ENCODE peak calls at places on chromosomes 16 and 17, in nine cellular contexts. W is small intestine, S is heart right ventricle, K is breast epithelium, X is psoas muscle, O is AG04449, P is spleen, J is BJ, I is BE2C. Z is an unnamed sample.

GRCh38 chr16:84501077-84501735 is 3.3 kb downstream of the MEAK7 start:
- DNase-seq in W (peak), S (no peak), K (no peak), X (no peak), O (no peak), P (peak), J (no peak), I (no peak), Z (no peak)

GRCh38 chr17:61453563-61453962 is 1.3 kb downstream of the TBX4 start:
- DNase-seq in W (no peak), S (no peak), K (no peak), X (no peak), O (no peak), P (no peak), J (no peak), I (no peak), Z (no peak)

GRCh38 chr16:67277294-67277998 is 1.9 kb upstream of the PLEKHG4 start:
- DNase-seq in W (no peak), S (no peak), K (peak), X (peak), O (peak), P (no peak), J (peak), I (no peak), Z (peak)

GRCh38 chr17:4733073-4733531 is 1.9 kb downstream of the MED11 start:
- DNase-seq in W (no peak), S (no peak), K (no peak), X (no peak), O (no peak), P (peak), J (no peak), I (no peak), Z (no peak)

GRCh38 chr17:65449495-65449894 is 112.0 kb downstream of the AXIN2 start:
- DNase-seq in W (no peak), S (no peak), K (no peak), X (no peak), O (no peak), P (no peak), J (no peak), I (no peak), Z (no peak)

GRCh38 chr17:8275421-8276290 is 12.8 kb upstream of the RANGRF start:
- DNase-seq in W (no peak), S (no peak), K (no peak), X (no peak), O (no peak), P (no peak), J (no peak), I (peak), Z (no peak)

GRCh38 chr16:52283581-52284375 is 263.2 kb downstream of the TOX3 start:
- DNase-seq in W (no peak), S (no peak), K (no peak), X (no peak), O (no peak), P (no peak), J (no peak), I (no peak), Z (no peak)

GRCh38 chr16:1984347-1985225 is 593 bp downstream of the GFER start:
- DNase-seq in W (peak), S (no peak), K (no peak), X (no peak), O (no peak), P (no peak), J (no peak), I (no peak), Z (no peak)

GRCh38 chr16:88999457-89000206 is 22.6 kb upstream of the CBFA2T3 start:
- DNase-seq in W (peak), S (no peak), K (no peak), X (peak), O (no peak), P (no peak), J (no peak), I (no peak), Z (no peak)

GRCh38 chr17:79812969-79813825 is 16.3 kb upstream of the CBX8 start:
- DNase-seq in W (no peak), S (no peak), K (no peak), X (no peak), O (no peak), P (no peak), J (no peak), I (peak), Z (no peak)

GRCh38 chr16:10629592-10629963 is 49.2 kb upstream of the EMP2 start:
- DNase-seq in W (peak), S (no peak), K (no peak), X (no peak), O (no peak), P (no peak), J (no peak), I (no peak), Z (no peak)

GRCh38 chr17:71329310-71330098 is 791.3 kb upstream of the SOX9 start:
- DNase-seq in W (peak), S (no peak), K (no peak), X (no peak), O (no peak), P (no peak), J (no peak), I (no peak), Z (no peak)

GRCh38 chr16:13921328-13921727 is 1.4 kb downstream of the ERCC4 start:
- DNase-seq in W (no peak), S (no peak), K (no peak), X (no peak), O (no peak), P (no peak), J (no peak), I (no peak), Z (no peak)

GRCh38 chr17:14133104-14133503 is 63.8 kb downstream of the COX10 start:
- DNase-seq in W (peak), S (no peak), K (no peak), X (no peak), O (no peak), P (no peak), J (no peak), I (no peak), Z (no peak)

GRCh38 chr17:64694207-64694606 is 32.1 kb upstream of the SMURF2 start:
- DNase-seq in W (peak), S (peak), K (peak), X (peak), O (no peak), P (no peak), J (no peak), I (peak), Z (peak)

GRCh38 chr16:287298-287811 is 4.4 kb downstream of the PDIA2 start:
- DNase-seq in W (no peak), S (no peak), K (no peak), X (peak), O (no peak), P (no peak), J (no peak), I (peak), Z (no peak)

GRCh38 chr16:4260360-4260759 is 12.5 kb downstream of the TFAP4 start:
- DNase-seq in W (peak), S (no peak), K (no peak), X (no peak), O (no peak), P (no peak), J (no peak), I (no peak), Z (no peak)

GRCh38 chr16:83851473-83851872 is 43.7 kb downstream of the HSBP1 start:
- DNase-seq in W (peak), S (no peak), K (no peak), X (no peak), O (no peak), P (no peak), J (no peak), I (no peak), Z (no peak)

GRCh38 chr17:6496116-6496481 is 51.8 kb downstream of the PIMREG start:
- DNase-seq in W (no peak), S (no peak), K (peak), X (peak), O (no peak), P (peak), J (no peak), I (no peak), Z (no peak)

GRCh38 chr16:58670177-58670576 is 14.4 kb downstream of the SLC38A7 start:
- DNase-seq in W (no peak), S (no peak), K (no peak), X (no peak), O (no peak), P (no peak), J (no peak), I (no peak), Z (no peak)

GRCh38 chr17:78644259-78644658 is 67.1 kb upstream of the DNAH17 start:
- DNase-seq in W (no peak), S (no peak), K (no peak), X (no peak), O (no peak), P (peak), J (no peak), I (no peak), Z (no peak)

GRCh38 chr16:86322283-86322682 is 188.0 kb upstream of the FOXF1 start:
- DNase-seq in W (no peak), S (no peak), K (no peak), X (no peak), O (no peak), P (no peak), J (no peak), I (no peak), Z (no peak)

GRCh38 chr17:7147772-7148171 is 31.4 kb downstream of the ASGR1 start:
- DNase-seq in W (peak), S (no peak), K (no peak), X (no peak), O (no peak), P (peak), J (no peak), I (no peak), Z (no peak)

GRCh38 chr17:83203073-83203471 is 123.7 kb downstream of the METRNL start:
- DNase-seq in W (no peak), S (peak), K (no peak), X (peak), O (peak), P (peak), J (peak), I (peak), Z (peak)

GRCh38 chr16:17171250-17172143 is 299.3 kb downstream of the XYLT1 start:
- DNase-seq in W (peak), S (no peak), K (no peak), X (no peak), O (no peak), P (no peak), J (no peak), I (no peak), Z (no peak)

GRCh38 chr16:75065149-75065807 is 51.3 kb downstream of the LDHD start:
- DNase-seq in W (peak), S (no peak), K (no peak), X (no peak), O (no peak), P (peak), J (no peak), I (no peak), Z (no peak)

GRCh38 chr17:62702746-62703268 is 75.3 kb downstream of the MRC2 start:
- DNase-seq in W (no peak), S (no peak), K (no peak), X (no peak), O (no peak), P (peak), J (no peak), I (no peak), Z (no peak)

GRCh38 chr17:62703776-62704380 is 76.4 kb downstream of the MRC2 start:
- DNase-seq in W (peak), S (peak), K (peak), X (peak), O (no peak), P (peak), J (no peak), I (peak), Z (no peak)

GRCh38 chr17:62704381-62704971 is 77.0 kb downstream of the MRC2 start:
- DNase-seq in W (no peak), S (no peak), K (no peak), X (peak), O (no peak), P (peak), J (no peak), I (no peak), Z (no peak)

GRCh38 chr17:62701706-62702085 is 74.2 kb downstream of the MRC2 start:
- DNase-seq in W (no peak), S (no peak), K (no peak), X (peak), O (no peak), P (peak), J (no peak), I (no peak), Z (no peak)

GRCh38 chr17:62703269-62703775 is 75.9 kb downstream of the MRC2 start:
- DNase-seq in W (no peak), S (no peak), K (peak), X (peak), O (no peak), P (peak), J (no peak), I (peak), Z (no peak)
- H3K4me3 ChIP-seq in W (no peak), S (peak), K (peak), X (peak), O (peak), P (peak), J (peak), I (peak), Z (no peak)

GRCh38 chr17:81166033-81166472 is at the start of gene AATK:
- DNase-seq in W (no peak), S (no peak), K (no peak), X (peak), O (no peak), P (no peak), J (no peak), I (no peak), Z (no peak)
- H3K4me3 ChIP-seq in W (no peak), S (peak), K (peak), X (peak), O (peak), P (peak), J (peak), I (peak), Z (peak)

DNA sequence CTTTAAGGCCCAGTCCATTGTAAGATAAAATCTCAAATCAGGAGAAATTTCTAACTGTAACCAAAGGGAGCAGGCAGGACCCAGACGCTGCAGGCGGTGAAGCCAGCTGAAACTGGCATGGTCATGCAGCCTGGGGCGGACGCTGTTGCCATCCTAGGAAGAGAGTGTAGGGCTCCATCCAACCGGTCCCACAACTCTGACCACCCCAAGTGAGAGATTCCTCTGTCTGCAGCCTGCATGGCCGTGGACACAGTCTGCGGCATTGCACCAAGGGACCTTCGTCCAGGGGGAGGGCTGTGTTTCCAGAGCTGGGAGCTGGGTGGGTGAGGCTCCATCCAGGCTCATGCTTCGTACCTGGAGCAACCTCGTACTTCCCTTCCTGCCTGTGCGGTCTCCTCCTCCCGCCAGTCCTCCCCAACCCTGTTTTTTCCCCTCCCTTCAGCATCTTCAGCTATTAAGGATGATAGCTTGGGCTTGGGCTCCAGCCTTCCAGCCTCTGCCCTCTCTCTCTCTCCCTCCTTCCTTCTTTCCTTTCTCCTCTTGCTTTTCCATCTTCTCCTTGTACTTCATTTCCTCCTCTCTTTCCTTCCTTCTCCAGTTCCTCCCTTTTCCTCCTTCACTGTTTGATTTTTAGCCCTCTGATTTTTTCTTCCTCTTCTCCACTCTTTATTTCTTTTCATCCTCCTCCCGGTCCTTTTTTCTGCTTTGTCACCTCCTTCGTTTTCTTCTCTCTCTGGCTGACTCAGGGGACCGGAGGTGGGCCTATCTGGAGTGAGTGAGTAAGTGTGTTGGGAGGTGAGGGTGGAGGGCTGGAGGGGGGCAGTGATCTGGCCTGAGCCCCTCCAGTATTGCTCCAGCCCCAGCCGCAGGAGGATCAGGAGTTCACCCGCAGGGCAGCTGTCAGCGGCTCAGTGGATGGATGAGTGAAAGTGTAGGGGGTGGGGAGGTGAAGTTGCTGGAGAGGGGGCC is 17.0 kb upstream of the LHX1 start:
- DNase-seq in W (no peak), S (no peak), K (no peak), X (no peak), O (no peak), P (no peak), J (no peak), I (no peak), Z (no peak)
- H3K4me3 ChIP-seq in W (no peak), S (no peak), K (no peak), X (no peak), O (no peak), P (no peak), J (no peak), I (no peak), Z (no peak)

GRCh38 chr17:75625813-75626486 is 7.3 kb upstream of the SMIM5 start:
- DNase-seq in W (no peak), S (no peak), K (no peak), X (no peak), O (no peak), P (no peak), J (no peak), I (peak), Z (no peak)
- H3K4me3 ChIP-seq in W (no peak), S (no peak), K (no peak), X (no peak), O (no peak), P (no peak), J (no peak), I (no peak), Z (no peak)

DNA sequence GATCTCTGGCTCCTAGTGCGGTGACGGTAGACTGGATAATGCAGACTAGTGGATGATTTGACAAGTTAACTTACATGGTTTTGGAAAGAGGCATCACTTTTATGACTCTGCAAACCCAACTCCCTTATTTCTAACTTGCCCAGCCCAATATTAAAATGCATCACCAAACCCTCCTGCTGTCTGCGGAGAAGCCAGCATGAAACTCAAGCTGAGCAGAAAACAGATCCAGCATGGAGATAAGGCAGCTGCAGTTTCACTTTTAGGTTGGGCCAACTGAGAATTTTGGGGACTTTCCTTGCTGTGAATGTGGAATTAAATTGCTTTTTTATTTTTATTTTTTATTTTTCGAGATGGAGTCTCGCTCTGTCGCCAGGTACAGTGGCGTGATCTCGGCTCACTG is 27.8 kb downstream of the CDH1 start:
- DNase-seq in W (no peak), S (no peak), K (no peak), X (no peak), O (no peak), P (no peak), J (no peak), I (no peak), Z (no peak)
- H3K4me3 ChIP-seq in W (no peak), S (no peak), K (no peak), X (no peak), O (no peak), P (no peak), J (no peak), I (no peak), Z (no peak)

GRCh38 chr17:74432484-74433391 is 850 bp downstream of the GPRC5C start:
- DNase-seq in W (no peak), S (peak), K (no peak), X (no peak), O (no peak), P (no peak), J (no peak), I (no peak), Z (no peak)
- H3K4me3 ChIP-seq in W (peak), S (peak), K (peak), X (peak), O (no peak), P (peak), J (no peak), I (no peak), Z (peak)

DNA sequence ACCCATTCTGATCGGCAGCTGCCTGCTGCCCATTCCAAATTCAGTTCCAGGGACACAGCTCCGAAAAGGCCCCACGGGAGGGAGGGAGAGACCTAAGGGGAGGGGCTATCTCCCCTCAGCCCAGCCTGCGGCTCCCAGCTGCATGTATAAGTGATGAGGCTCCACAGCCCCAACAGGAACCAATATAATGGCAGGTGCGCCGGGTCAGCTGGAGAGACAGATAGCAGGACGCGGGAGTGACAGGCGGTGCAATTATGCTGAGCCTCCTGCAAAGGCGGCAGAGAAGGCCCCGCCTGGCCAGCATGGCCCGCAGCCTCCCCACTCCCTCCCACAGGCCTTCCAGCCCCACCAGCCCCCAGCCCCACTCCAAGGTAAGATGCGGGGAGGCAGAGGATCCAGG is 8.1 kb upstream of the C1QL1 start:
- DNase-seq in W (no peak), S (no peak), K (no peak), X (no peak), O (no peak), P (no peak), J (no peak), I (peak), Z (no peak)
- H3K4me3 ChIP-seq in W (no peak), S (no peak), K (no peak), X (no peak), O (no peak), P (no peak), J (no peak), I (no peak), Z (no peak)

GRCh38 chr17:58528443-58528842 is 14.0 kb upstream of the MTMR4 start:
- DNase-seq in W (no peak), S (no peak), K (no peak), X (no peak), O (no peak), P (no peak), J (no peak), I (no peak), Z (no peak)

GRCh38 chr17:58527949-58528348 is 13.5 kb upstream of the MTMR4 start:
- DNase-seq in W (no peak), S (no peak), K (no peak), X (no peak), O (no peak), P (no peak), J (no peak), I (no peak), Z (no peak)

GRCh38 chr17:58527306-58527705 is 12.9 kb upstream of the MTMR4 start:
- DNase-seq in W (no peak), S (no peak), K (no peak), X (no peak), O (no peak), P (no peak), J (no peak), I (no peak), Z (no peak)

GRCh38 chr17:58521680-58522079 is 7.2 kb upstream of the MTMR4 start:
- DNase-seq in W (no peak), S (no peak), K (no peak), X (no peak), O (no peak), P (no peak), J (no peak), I (no peak), Z (no peak)

GRCh38 chr17:58525239-58525638 is 10.8 kb upstream of the MTMR4 start:
- DNase-seq in W (no peak), S (peak), K (no peak), X (peak), O (peak), P (no peak), J (peak), I (no peak), Z (peak)
- H3K4me3 ChIP-seq in W (no peak), S (no peak), K (peak), X (no peak), O (no peak), P (no peak), J (no peak), I (no peak), Z (no peak)

DNA sequence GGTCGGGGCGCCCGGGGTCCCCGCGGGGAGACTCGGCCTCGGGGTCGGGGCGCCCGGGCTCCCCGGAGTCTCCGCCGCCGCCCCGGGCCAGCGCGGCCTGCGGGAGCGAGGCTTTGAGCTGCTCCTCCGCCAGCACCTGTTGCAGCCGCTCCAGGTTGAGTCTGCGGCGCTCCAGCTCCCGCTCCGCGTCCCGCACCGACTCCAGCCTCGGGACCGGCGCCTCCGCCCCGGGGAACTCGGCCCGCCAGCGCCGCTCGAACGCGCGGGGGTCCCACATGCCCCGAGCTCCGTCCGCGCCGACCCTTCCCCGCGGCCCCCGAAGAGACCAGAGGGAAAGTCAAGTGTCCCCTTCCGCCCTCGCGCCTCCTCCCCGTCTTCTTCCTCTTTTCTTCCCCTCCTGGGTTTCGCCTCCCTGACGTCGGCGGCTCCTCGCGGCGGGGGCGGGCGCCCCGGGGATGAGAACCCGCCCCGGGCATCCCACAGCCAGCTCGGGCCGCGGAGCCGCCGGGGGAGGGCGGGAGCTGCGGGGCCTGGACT is 40.8 kb upstream of the BHLHA9 start:
- DNase-seq in W (peak), S (peak), K (no peak), X (peak), O (no peak), P (peak), J (no peak), I (no peak), Z (peak)
- H3K4me3 ChIP-seq in W (peak), S (peak), K (peak), X (peak), O (peak), P (peak), J (peak), I (no peak), Z (peak)

Z was measured in gastrocnemius medialis.